ENCODE peak calls at places on chromosome 15, in five cellular contexts. D is astrocyte of the spinal cord; T is activated CD4-positive, alpha-beta T cell treated with anti-CD3 and anti-CD28 coated beads, Interleukin-2, amount 50 U/mL, for 1 hour; F is foreskin keratinocyte; P is ureter. K is an unnamed sample.

GRCh38 chr15:58549013-58549779 is 117.4 kb downstream of the LIPC start:
- DNase-seq in D (no peak), T (no peak), F (no peak), P (peak; percentile 37), K (no peak)

GRCh38 chr15:43095243-43095642 is 10.6 kb downstream of the UBR1 start:
- DNase-seq in D (peak; percentile 28), T (no peak), F (no peak), P (no peak), K (no peak)

GRCh38 chr15:72230197-72231065 is 559 bp downstream of the PKM start:
- DNase-seq in D (peak; percentile 94), T (peak; percentile 59), F (no peak), P (peak; percentile 96), K (peak; percentile 95)

GRCh38 chr15:40111888-40112287 is 3.2 kb upstream of the BMF start:
- DNase-seq in D (no peak), T (no peak), F (no peak), P (no peak), K (no peak)

GRCh38 chr15:55357774-55358173 is 38.8 kb downstream of the PIGB start:
- DNase-seq in D (no peak), T (no peak), F (peak; percentile 39), P (no peak), K (no peak)

GRCh38 chr15:73240864-73241499 is 127.8 kb downstream of the HCN4 start:
- DNase-seq in D (peak; percentile 66), T (peak; percentile 73), F (peak; percentile 37), P (peak; percentile 77), K (no peak)

GRCh38 chr15:99574502-99574901 is 8.7 kb downstream of the MEF2A start:
- DNase-seq in D (no peak), T (no peak), F (no peak), P (no peak), K (no peak)

GRCh38 chr15:96947830-96948229 is 617.3 kb downstream of the NR2F2 start:
- DNase-seq in D (peak; percentile 3), T (no peak), F (no peak), P (no peak), K (no peak)

GRCh38 chr15:68279779-68280745 is 2.5 kb downstream of the FEM1B start:
- DNase-seq in D (no peak), T (no peak), F (no peak), P (no peak), K (no peak)